ENCODE peak calls at places on chromosomes 6 and 20, in five cellular contexts. Y, V, S, B and H are unnamed samples.

GRCh38 chr20:10309326-10309725 is 90.7 kb downstream of the SNAP25 start:
- DNase-seq in Y (no peak), S (no peak), B (no peak), V (peak), H (peak)

GRCh38 chr6:131861356-131861755 is 53.5 kb downstream of the ENPP1 start:
- DNase-seq in B (no peak), S (no peak), Y (no peak), V (peak), H (peak)

GRCh38 chr20:45097485-45098095 is 3.3 kb downstream of the KCNS1 start:
- DNase-seq in B (peak), S (no peak), Y (no peak), V (peak), H (no peak)

GRCh38 chr6:139349464-139350020 is 24.9 kb downstream of the CITED2 start:
- DNase-seq in B (no peak), S (no peak), Y (no peak), V (no peak), H (no peak)

GRCh38 chr20:52454660-52455059 is 263.1 kb upstream of the ZFP64 start:
- DNase-seq in S (no peak), V (peak), B (no peak), Y (no peak), H (peak)

GRCh38 chr20:330233-331149 is 5.1 kb downstream of the SOX12 start:
- DNase-seq in S (no peak), B (no peak), Y (no peak), V (peak), H (no peak)

GRCh38 chr6:42158011-42158410 is 15.2 kb upstream of the GUCA1A start:
- DNase-seq in B (no peak), Y (no peak), S (no peak), V (no peak), H (no peak)

GRCh38 chr20:33299111-33299603 is 16.1 kb downstream of the BPIFB1 start:
- DNase-seq in S (peak), V (peak), Y (peak), B (peak), H (no peak)

GRCh38 chr6:130928993-130929678 is 101.9 kb downstream of the SMLR1 start:
- DNase-seq in B (no peak), Y (no peak), S (no peak), V (peak), H (peak)

GRCh38 chr6:127340171-127340570 is 3.2 kb downstream of the ECHDC1 start:
- DNase-seq in S (no peak), V (no peak), B (no peak), Y (no peak), H (no peak)

GRCh38 chr20:54173653-54174451 is at the start of gene CYP24A1:
- DNase-seq in Y (no peak), B (peak), S (no peak), V (no peak), H (no peak)

GRCh38 chr6:34285571-34285970 is 36.8 kb upstream of the SMIM29 start:
- DNase-seq in V (no peak), S (no peak), B (no peak), Y (no peak), H (no peak)

GRCh38 chr6:24823185-24823584 is 24.5 kb upstream of the ARMH2 start:
- DNase-seq in Y (no peak), S (no peak), V (no peak), B (no peak), H (no peak)

GRCh38 chr20:46128310-46129151 is 10.4 kb downstream of the CD40 start:
- DNase-seq in B (no peak), Y (peak), V (no peak), S (no peak), H (no peak)

GRCh38 chr6:153138930-153139329 is 7.8 kb upstream of the RGS17 start:
- DNase-seq in V (no peak), B (no peak), S (no peak), Y (no peak), H (no peak)

GRCh38 chr6:56692586-56693245 is 50.0 kb upstream of the DST start:
- DNase-seq in B (no peak), Y (no peak), V (peak), S (no peak), H (no peak)

GRCh38 chr20:32631916-32632460 is 41.8 kb downstream of the C20orf203 start:
- DNase-seq in B (no peak), Y (no peak), V (no peak), S (no peak), H (no peak)

GRCh38 chr6:157905590-157906337 is 75.9 kb upstream of the SYNJ2 start:
- DNase-seq in Y (no peak), B (no peak), S (no peak), V (no peak), H (no peak)

GRCh38 chr6:112150363-112150762 is 63.0 kb downstream of the FAM229B start:
- DNase-seq in V (no peak), Y (peak), S (no peak), B (no peak), H (no peak)

GRCh38 chr20:36808317-36809257 is 35.0 kb upstream of the DSN1 start:
- DNase-seq in B (peak), S (no peak), V (peak), Y (peak), H (peak)

GRCh38 chr6:36302227-36302976 is 32.5 kb downstream of the PNPLA1 start:
- DNase-seq in V (peak), B (peak), S (peak), Y (peak), H (peak)

GRCh38 chr6:3946779-3947178 is 97.6 kb downstream of the FAM50B start:
- DNase-seq in S (no peak), Y (no peak), V (no peak), B (no peak), H (no peak)

DNA sequence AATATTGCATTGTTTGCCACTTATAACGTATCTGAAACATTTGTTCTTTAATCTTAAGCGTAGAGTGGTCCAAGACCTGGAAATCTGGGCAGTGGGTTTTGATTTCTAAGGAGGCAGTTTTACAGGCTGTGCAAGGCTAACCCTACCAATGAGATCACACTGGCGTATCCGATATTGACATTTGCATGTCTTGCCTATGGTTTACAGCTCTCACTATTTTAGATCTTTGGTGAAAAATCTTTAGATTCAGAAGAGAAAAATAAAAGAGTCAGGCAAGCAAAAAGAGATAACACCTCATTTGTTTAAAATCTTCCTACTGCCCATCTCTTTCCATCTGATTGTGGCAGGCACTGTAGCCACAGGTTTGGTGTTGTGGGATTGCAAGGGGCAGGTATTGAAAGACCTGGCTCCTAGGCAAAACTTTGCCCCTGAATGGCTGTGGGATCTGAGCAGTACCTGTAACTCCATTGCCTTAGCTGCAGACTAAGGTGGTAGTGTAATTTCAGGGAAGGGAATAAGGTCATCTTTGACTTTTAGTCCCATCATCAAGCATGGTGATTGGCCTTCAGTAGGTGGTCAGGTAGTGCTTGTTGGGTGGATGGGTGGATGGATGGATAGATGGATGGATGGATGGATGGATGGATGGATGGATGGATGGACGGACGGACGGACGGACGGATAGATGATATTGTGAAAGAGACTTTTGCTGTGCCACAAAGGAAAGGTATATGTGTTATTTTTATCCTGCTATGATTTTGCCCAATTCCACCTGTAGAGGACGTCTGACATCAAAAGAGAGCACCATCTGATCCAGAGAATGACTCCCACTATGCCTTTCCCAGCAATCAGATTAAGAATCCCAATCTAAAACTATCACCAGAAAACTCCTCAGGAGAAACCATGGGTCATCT is 1.9 kb downstream of the TNFAIP3 start:
- DNase-seq in V (no peak), B (no peak), Y (no peak), S (no peak), H (no peak)
- TF ChIP-seq CTCF in V (peak), B (no peak), Y (no peak), S (no peak), H (no peak)

DNA sequence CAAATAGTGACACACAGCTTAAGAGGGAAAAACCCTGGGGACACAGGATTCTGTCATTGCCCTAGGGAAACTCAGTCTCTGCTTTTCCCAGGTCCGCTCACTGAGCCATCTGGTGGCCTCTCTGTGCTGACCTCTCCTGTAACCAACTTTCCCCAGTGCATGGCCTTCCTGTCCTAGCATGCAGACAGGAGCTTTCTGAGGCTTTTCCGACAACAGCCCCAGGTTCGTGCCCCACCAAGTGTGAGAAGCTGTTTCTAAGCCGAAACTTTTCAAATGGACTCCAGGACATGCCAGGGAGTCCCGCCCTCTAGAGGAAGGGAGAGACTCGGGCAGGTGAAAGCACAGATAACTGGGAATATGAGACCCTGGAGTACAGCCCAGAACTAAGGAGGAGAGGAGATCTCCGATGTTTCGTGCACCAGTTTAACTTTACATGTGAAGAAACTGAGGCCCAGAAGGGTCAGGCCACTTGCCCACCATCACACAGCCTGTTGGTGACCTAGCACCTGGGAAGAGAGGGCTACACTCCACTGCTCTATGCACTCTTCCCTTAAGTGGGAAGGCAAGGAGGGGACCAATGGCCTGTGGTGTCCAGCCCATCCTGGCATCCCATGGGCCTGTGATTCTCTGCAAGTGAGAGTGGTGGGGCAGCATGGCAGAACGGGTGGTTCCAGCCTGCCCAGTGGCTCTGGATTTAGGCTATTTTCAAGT is 46.2 kb downstream of the RPP40 start:
- DNase-seq in S (no peak), V (no peak), B (no peak), Y (no peak), H (no peak)
- TF ChIP-seq CTCF in S (no peak), V (no peak), B (no peak), Y (no peak), H (no peak)

DNA sequence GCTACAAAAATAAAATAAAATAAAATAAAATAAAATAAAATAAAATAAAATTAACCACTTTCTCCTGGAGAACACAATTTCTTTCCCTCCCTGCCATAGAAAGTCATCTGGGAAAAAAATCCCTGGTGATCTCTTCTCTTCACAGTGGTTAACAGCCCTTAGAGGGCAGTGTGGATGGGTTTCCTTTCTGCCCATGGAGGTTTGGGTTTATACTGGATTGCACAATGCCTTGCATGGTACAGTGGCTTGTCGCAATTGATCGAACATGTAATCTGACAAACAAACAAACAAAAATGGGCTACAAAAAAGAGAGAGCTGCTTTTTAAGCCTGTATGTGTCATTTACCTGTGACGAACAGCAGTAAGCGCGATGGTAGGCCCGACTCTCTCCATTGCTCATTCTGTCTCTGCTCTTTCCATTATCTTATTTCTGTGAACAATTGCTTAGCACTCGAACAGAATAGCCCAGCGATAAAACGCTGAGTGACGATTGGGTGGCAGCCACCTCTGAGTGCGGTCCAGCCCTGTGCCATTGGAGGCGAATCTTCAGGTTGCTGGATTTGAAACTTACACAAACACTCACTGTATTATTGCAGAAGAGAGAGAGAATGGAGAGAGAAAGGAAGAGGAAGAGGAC is 166.1 kb downstream of the CD83 start:
- DNase-seq in S (no peak), Y (no peak), B (no peak), V (no peak), H (no peak)
- TF ChIP-seq CTCF in S (no peak), Y (no peak), B (no peak), V (no peak), H (no peak)

GRCh38 chr6:20875369-20875963 is 341.2 kb downstream of the CDKAL1 start:
- DNase-seq in V (peak), B (no peak), S (no peak), Y (no peak), H (no peak)
- TF ChIP-seq CTCF in V (peak), B (no peak), S (no peak), Y (no peak), H (peak)

DNA sequence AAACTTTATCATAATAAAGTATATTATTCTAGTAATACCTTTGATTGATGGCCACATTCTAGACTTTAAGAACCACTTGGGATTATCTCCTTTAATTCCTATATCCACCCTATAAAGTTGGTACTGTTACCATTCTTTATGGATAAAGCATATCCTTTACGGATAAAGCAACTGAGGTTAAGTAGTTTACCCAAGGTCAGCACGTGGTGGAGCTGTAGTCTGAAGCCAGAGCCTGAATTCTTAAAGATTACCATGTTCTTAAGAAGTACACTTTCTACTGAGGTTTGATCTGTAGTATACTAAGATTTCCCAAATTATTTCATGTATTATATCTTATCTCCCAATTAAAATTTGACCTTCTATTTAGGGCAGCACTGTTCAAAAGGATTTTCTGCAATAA is 3.0 kb upstream of the NCOA7 start:
- DNase-seq in B (no peak), Y (no peak), V (peak), S (no peak), H (no peak)
- TF ChIP-seq CTCF in B (peak), Y (no peak), V (peak), S (no peak), H (no peak)

DNA sequence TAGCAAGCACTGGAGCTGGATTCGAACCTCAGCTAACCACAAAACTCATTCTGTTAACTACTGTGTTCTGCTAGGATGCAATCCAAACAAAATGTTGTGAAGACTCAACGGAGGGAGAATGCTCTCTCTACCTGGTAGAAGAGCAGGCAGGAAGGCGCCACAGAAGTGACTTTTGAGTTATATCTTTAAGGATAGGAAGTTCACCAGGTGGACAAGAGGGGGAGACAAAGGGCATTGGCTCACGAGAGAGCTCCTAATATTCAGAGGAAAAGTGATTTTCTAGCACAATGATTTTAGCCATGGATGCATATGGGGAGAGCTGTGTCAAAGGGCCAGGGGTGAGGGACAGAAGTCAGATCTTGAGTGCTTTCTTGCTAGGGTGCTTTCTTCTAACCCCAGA is 108.4 kb upstream of the MAFB start:
- DNase-seq in V (peak), Y (peak), S (no peak), B (no peak), H (no peak)
- TF ChIP-seq CTCF in V (peak), Y (no peak), S (peak), B (peak), H (peak)

DNA sequence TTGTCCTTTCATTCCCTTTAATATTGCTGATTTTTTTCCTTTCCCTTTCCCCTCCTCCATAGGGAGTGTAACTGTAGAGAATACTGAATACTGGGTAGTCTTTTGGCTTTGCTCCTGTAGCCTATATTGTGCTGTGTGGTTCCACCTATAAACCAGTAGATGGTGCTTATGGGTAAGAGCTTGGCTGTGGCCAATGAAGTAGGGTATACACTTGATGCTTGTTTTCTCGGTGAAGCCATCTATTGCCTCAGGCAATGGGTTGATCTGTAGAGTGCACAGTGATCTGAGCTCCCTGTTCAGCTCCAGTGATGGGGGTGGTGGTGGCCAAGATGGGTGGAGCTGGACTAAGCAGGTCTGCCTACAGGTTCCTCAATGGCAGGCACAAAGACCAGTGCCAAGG is 203.3 kb upstream of the IMPG1 start:
- DNase-seq in V (no peak), Y (no peak), S (no peak), B (no peak), H (no peak)
- TF ChIP-seq CTCF in V (no peak), Y (no peak), S (no peak), B (no peak), H (no peak)

DNA sequence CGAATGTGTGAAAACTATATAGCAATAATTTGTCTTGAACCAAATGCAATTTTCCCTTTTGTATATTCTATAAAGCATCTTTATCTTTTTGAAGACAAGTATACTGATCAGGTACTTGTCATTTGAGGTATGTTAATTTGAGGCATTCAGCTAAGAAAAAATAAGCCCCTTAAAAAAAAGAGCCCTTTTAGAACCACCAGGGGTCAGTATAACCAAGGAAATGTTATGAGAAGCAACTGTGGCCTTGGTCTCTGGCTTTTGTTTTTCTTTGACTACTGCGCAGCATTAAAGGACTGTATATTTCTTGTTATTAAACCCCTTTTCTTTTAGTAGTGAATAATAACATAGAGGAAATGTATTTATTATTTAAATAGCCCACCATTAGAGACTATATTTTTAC is 43.1 kb downstream of the CD109 start:
- DNase-seq in B (no peak), V (peak), S (no peak), Y (no peak), H (no peak)
- TF ChIP-seq CTCF in B (peak), V (peak), S (peak), Y (peak), H (peak)